ENCODE peak calls at places on chromosomes 4 and X, in six cellular contexts. One of them, this sample, is unnamed.

GRCh38 chrX:48835524-48836329 is at the start of gene PCSK1N:
- DNase-seq in sigmoid colon: no peak
- DNase-seq in body of pancreas: peak
- DNase-seq in tibial nerve: no peak
- DNase-seq in stomach: no peak
- DNase-seq in spleen: no peak
- DNase-seq in this sample: no peak

GRCh38 chr4:188439641-188440311 is 300.5 kb downstream of the TRIML1 start:
- DNase-seq in sigmoid colon: no peak
- DNase-seq in body of pancreas: peak
- DNase-seq in tibial nerve: no peak
- DNase-seq in stomach: peak
- DNase-seq in spleen: no peak
- DNase-seq in this sample: no peak

GRCh38 chr4:150108693-150109092 is 30.4 kb downstream of the DCLK2 start:
- DNase-seq in sigmoid colon: no peak
- DNase-seq in body of pancreas: no peak
- DNase-seq in tibial nerve: no peak
- DNase-seq in stomach: no peak
- DNase-seq in spleen: no peak
- DNase-seq in this sample: no peak

GRCh38 chr4:40307627-40308497 is 27.3 kb upstream of the CHRNA9 start:
- DNase-seq in sigmoid colon: peak
- DNase-seq in body of pancreas: peak
- DNase-seq in tibial nerve: peak
- DNase-seq in stomach: peak
- DNase-seq in spleen: peak
- DNase-seq in this sample: no peak

GRCh38 chr4:127143460-127144190 is 489.1 kb upstream of the INTU start:
- DNase-seq in sigmoid colon: no peak
- DNase-seq in body of pancreas: no peak
- DNase-seq in tibial nerve: no peak
- DNase-seq in stomach: no peak
- DNase-seq in spleen: no peak
- DNase-seq in this sample: no peak

GRCh38 chrX:98931194-98931593 is 1478.9 kb downstream of the PCDH19 start:
- DNase-seq in sigmoid colon: no peak
- DNase-seq in body of pancreas: no peak
- DNase-seq in tibial nerve: no peak
- DNase-seq in stomach: no peak
- DNase-seq in spleen: no peak
- DNase-seq in this sample: no peak

GRCh38 chr4:140969296-140969695 is 164.0 kb downstream of the RNF150 start:
- DNase-seq in sigmoid colon: no peak
- DNase-seq in body of pancreas: no peak
- DNase-seq in tibial nerve: no peak
- DNase-seq in stomach: no peak
- DNase-seq in spleen: no peak
- DNase-seq in this sample: no peak

GRCh38 chr4:111847256-111848108 is 297.8 kb upstream of the FAM241A start:
- DNase-seq in sigmoid colon: no peak
- DNase-seq in body of pancreas: no peak
- DNase-seq in tibial nerve: no peak
- DNase-seq in stomach: no peak
- DNase-seq in spleen: no peak
- DNase-seq in this sample: no peak

GRCh38 chr4:170671171-170671570 is 581.4 kb upstream of the AADAT start:
- DNase-seq in sigmoid colon: no peak
- DNase-seq in body of pancreas: no peak
- DNase-seq in tibial nerve: no peak
- DNase-seq in stomach: no peak
- DNase-seq in spleen: no peak
- DNase-seq in this sample: no peak

GRCh38 chr4:99413160-99413559 is 22.0 kb downstream of the ADH7 start:
- DNase-seq in sigmoid colon: no peak
- DNase-seq in body of pancreas: no peak
- DNase-seq in tibial nerve: no peak
- DNase-seq in stomach: no peak
- DNase-seq in spleen: no peak
- DNase-seq in this sample: no peak

GRCh38 chrX:1418901-1419544 is 27.1 kb upstream of the SLC25A6 start:
- DNase-seq in sigmoid colon: peak
- DNase-seq in body of pancreas: no peak
- DNase-seq in tibial nerve: no peak
- DNase-seq in stomach: no peak
- DNase-seq in spleen: peak
- DNase-seq in this sample: no peak

GRCh38 chr4:3221996-3222395 is 27.0 kb upstream of the MSANTD1 start:
- DNase-seq in sigmoid colon: no peak
- DNase-seq in body of pancreas: no peak
- DNase-seq in tibial nerve: no peak
- DNase-seq in stomach: no peak
- DNase-seq in spleen: no peak
- DNase-seq in this sample: no peak

GRCh38 chrX:10254746-10255145 is 98.0 kb downstream of the CLCN4 start:
- DNase-seq in sigmoid colon: no peak
- DNase-seq in body of pancreas: peak
- DNase-seq in tibial nerve: no peak
- DNase-seq in stomach: no peak
- DNase-seq in spleen: no peak
- DNase-seq in this sample: no peak

GRCh38 chrX:143455045-143455444 is 62.2 kb downstream of the SPANXN3 start:
- DNase-seq in sigmoid colon: no peak
- DNase-seq in body of pancreas: no peak
- DNase-seq in tibial nerve: no peak
- DNase-seq in stomach: no peak
- DNase-seq in spleen: no peak
- DNase-seq in this sample: no peak

GRCh38 chr4:67161311-67161710 is 384.0 kb downstream of the CENPC start:
- DNase-seq in sigmoid colon: no peak
- DNase-seq in body of pancreas: no peak
- DNase-seq in tibial nerve: no peak
- DNase-seq in stomach: no peak
- DNase-seq in spleen: no peak
- DNase-seq in this sample: no peak

GRCh38 chr4:120718979-120719566 is 203.5 kb downstream of the PRDM5 start:
- DNase-seq in sigmoid colon: no peak
- DNase-seq in body of pancreas: no peak
- DNase-seq in tibial nerve: no peak
- DNase-seq in stomach: no peak
- DNase-seq in spleen: no peak
- DNase-seq in this sample: no peak

GRCh38 chr4:169024762-169025161 is 14.7 kb upstream of the CBR4 start:
- DNase-seq in sigmoid colon: no peak
- DNase-seq in body of pancreas: no peak
- DNase-seq in tibial nerve: peak
- DNase-seq in stomach: no peak
- DNase-seq in spleen: no peak
- DNase-seq in this sample: no peak

GRCh38 chr4:22427676-22428075 is 88.2 kb downstream of the ADGRA3 start:
- DNase-seq in sigmoid colon: no peak
- DNase-seq in body of pancreas: no peak
- DNase-seq in tibial nerve: no peak
- DNase-seq in stomach: no peak
- DNase-seq in spleen: no peak
- DNase-seq in this sample: no peak

GRCh38 chr4:119300072-119300387 is 21.9 kb downstream of the FABP2 start:
- DNase-seq in sigmoid colon: peak
- DNase-seq in body of pancreas: peak
- DNase-seq in tibial nerve: peak
- DNase-seq in stomach: peak
- DNase-seq in spleen: peak
- DNase-seq in this sample: peak

GRCh38 chr4:15883611-15884243 is 54.8 kb downstream of the FGFBP1 start:
- DNase-seq in sigmoid colon: no peak
- DNase-seq in body of pancreas: no peak
- DNase-seq in tibial nerve: no peak
- DNase-seq in stomach: no peak
- DNase-seq in spleen: no peak
- DNase-seq in this sample: no peak

GRCh38 chrX:50680990-50681389 is 133.0 kb downstream of the SHROOM4 start:
- DNase-seq in sigmoid colon: no peak
- DNase-seq in body of pancreas: no peak
- DNase-seq in tibial nerve: no peak
- DNase-seq in stomach: no peak
- DNase-seq in spleen: no peak
- DNase-seq in this sample: no peak

GRCh38 chr4:119664168-119664907 is 35.7 kb upstream of the PDE5A start:
- DNase-seq in sigmoid colon: no peak
- DNase-seq in body of pancreas: no peak
- DNase-seq in tibial nerve: no peak
- DNase-seq in stomach: no peak
- DNase-seq in spleen: no peak
- DNase-seq in this sample: no peak

GRCh38 chrX:148043456-148043855 is 62.3 kb downstream of the FMR1NB start:
- DNase-seq in sigmoid colon: no peak
- DNase-seq in body of pancreas: no peak
- DNase-seq in tibial nerve: no peak
- DNase-seq in stomach: no peak
- DNase-seq in spleen: no peak
- DNase-seq in this sample: no peak

GRCh38 chr4:121950680-121951569 is 935 bp downstream of the TRPC3 start:
- DNase-seq in sigmoid colon: peak
- DNase-seq in body of pancreas: no peak
- DNase-seq in tibial nerve: peak
- DNase-seq in stomach: peak
- DNase-seq in spleen: peak
- DNase-seq in this sample: no peak

GRCh38 chr4:1013225-1014073 is 2.0 kb downstream of the FGFRL1 start:
- DNase-seq in sigmoid colon: no peak
- DNase-seq in body of pancreas: no peak
- DNase-seq in tibial nerve: no peak
- DNase-seq in stomach: no peak
- DNase-seq in spleen: no peak
- DNase-seq in this sample: no peak
- TF ChIP-seq POLR2A in sigmoid colon: no peak
- TF ChIP-seq POLR2A in body of pancreas: no peak
- TF ChIP-seq POLR2A in tibial nerve: no peak
- TF ChIP-seq POLR2A in stomach: no peak
- TF ChIP-seq POLR2A in spleen: no peak
- TF ChIP-seq POLR2A in this sample: no peak

DNA sequence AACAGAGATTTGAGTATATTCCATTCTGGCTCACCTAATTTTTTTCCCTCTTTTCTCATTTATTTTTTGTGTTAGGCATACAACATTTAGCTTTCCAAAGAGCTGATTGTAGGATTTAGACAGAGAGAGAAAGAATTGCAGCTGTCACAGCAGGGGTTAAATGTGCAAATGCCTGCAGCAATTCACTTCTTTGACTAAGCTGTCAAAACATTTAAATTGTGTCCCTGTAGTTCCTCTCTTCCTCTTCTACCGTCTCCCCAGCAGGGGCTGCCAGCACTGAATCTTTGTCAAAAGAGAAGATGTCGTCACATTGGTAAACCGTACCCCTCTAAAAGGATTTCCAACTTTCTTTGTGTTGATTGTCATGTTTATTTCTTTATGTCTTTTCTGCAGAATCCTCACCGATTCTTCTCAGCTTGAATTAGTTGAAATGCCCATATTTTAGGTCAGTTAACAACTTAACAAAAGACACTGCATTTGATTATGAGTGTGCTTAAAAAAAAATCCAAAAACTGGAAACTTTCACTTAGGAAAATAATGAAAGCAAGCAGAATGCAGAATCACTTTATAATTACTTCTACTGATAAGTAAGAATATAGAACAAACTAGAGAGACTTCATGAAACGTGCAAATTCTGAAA is 111.1 kb upstream of the PTPN13 start:
- DNase-seq in sigmoid colon: no peak
- DNase-seq in body of pancreas: no peak
- DNase-seq in tibial nerve: no peak
- DNase-seq in stomach: no peak
- DNase-seq in spleen: no peak
- DNase-seq in this sample: no peak
- H3K4me3 ChIP-seq in sigmoid colon: no peak
- H3K4me3 ChIP-seq in body of pancreas: no peak
- H3K4me3 ChIP-seq in tibial nerve: no peak
- H3K4me3 ChIP-seq in stomach: no peak
- H3K4me3 ChIP-seq in spleen: no peak
- H3K4me3 ChIP-seq in this sample: no peak

GRCh38 chr4:73439445-73439844 is 3.4 kb downstream of the AFP start:
- DNase-seq in sigmoid colon: no peak
- DNase-seq in body of pancreas: no peak
- DNase-seq in tibial nerve: no peak
- DNase-seq in stomach: no peak
- DNase-seq in spleen: no peak
- DNase-seq in this sample: no peak

GRCh38 chr4:73442275-73442674 is 6.3 kb downstream of the AFP start:
- DNase-seq in sigmoid colon: no peak
- DNase-seq in body of pancreas: no peak
- DNase-seq in tibial nerve: no peak
- DNase-seq in stomach: no peak
- DNase-seq in spleen: no peak
- DNase-seq in this sample: no peak

GRCh38 chr4:73439991-73440390 is 4.0 kb downstream of the AFP start:
- DNase-seq in sigmoid colon: no peak
- DNase-seq in body of pancreas: no peak
- DNase-seq in tibial nerve: no peak
- DNase-seq in stomach: no peak
- DNase-seq in spleen: no peak
- DNase-seq in this sample: no peak

GRCh38 chr4:73438582-73439215 is 2.7 kb downstream of the AFP start:
- DNase-seq in sigmoid colon: no peak
- DNase-seq in body of pancreas: no peak
- DNase-seq in tibial nerve: no peak
- DNase-seq in stomach: no peak
- DNase-seq in spleen: no peak
- DNase-seq in this sample: no peak

DNA sequence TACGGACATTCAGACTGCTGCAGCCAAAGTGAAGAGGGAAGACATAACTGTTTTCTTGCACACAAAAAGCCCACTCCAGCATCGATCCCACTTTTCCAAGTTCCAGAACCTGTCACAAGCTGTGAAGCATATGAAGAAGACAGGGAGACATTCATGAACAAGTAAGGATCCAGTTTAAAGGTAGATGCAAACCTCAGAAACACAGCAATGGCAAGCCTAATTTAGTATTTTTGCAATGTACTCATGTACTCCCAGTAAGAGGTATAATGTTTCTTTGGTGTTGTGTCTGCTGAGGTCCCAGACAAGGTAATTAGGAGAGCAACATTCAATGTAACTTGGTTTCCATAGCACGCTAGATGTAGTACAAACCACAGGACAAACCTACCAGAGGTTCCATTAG is 4.6 kb downstream of the AFP start:
- DNase-seq in sigmoid colon: no peak
- DNase-seq in body of pancreas: no peak
- DNase-seq in tibial nerve: no peak
- DNase-seq in stomach: no peak
- DNase-seq in spleen: no peak
- DNase-seq in this sample: no peak
- TF ChIP-seq POLR2A in sigmoid colon: no peak
- TF ChIP-seq POLR2A in body of pancreas: no peak
- TF ChIP-seq POLR2A in tibial nerve: no peak
- TF ChIP-seq POLR2A in stomach: no peak
- TF ChIP-seq POLR2A in spleen: no peak
- TF ChIP-seq POLR2A in this sample: no peak

GRCh38 chrX:107273795-107274194 is 67.4 kb downstream of the DNAAF6 start:
- DNase-seq in sigmoid colon: no peak
- DNase-seq in body of pancreas: no peak
- DNase-seq in tibial nerve: no peak
- DNase-seq in stomach: no peak
- DNase-seq in spleen: no peak
- DNase-seq in this sample: no peak

GRCh38 chrX:107272431-107272921 is 66.1 kb downstream of the DNAAF6 start:
- DNase-seq in sigmoid colon: no peak
- DNase-seq in body of pancreas: peak
- DNase-seq in tibial nerve: no peak
- DNase-seq in stomach: no peak
- DNase-seq in spleen: no peak
- DNase-seq in this sample: no peak
- H3K4me3 ChIP-seq in sigmoid colon: no peak
- H3K4me3 ChIP-seq in body of pancreas: no peak
- H3K4me3 ChIP-seq in tibial nerve: no peak
- H3K4me3 ChIP-seq in stomach: no peak
- H3K4me3 ChIP-seq in spleen: no peak
- H3K4me3 ChIP-seq in this sample: no peak